ENCODE peak calls at places on chromosomes 5 and 9, in four cellular contexts. One of them, this sample, is unnamed.

GRCh38 chr9:11025775-11026174 is 413.0 kb upstream of the PTPRD start:
- DNase-seq in heart left ventricle: no peak
- DNase-seq in endodermal cell: no peak
- DNase-seq in dorsolateral prefrontal cortex: no peak
- DNase-seq in this sample: no peak

GRCh38 chr5:109853362-109853761 is 163.6 kb downstream of the MAN2A1 start:
- DNase-seq in endodermal cell: no peak
- DNase-seq in heart left ventricle: no peak
- DNase-seq in dorsolateral prefrontal cortex: no peak
- DNase-seq in this sample: no peak

GRCh38 chr5:133706732-133707430 is 94.5 kb upstream of the FSTL4 start:
- DNase-seq in dorsolateral prefrontal cortex: no peak
- DNase-seq in endodermal cell: peak; percentile 22
- DNase-seq in heart left ventricle: no peak
- DNase-seq in this sample: no peak

GRCh38 chr5:170552486-170553122 is 48.8 kb downstream of the KCNIP1 start:
- DNase-seq in heart left ventricle: peak; percentile 85
- DNase-seq in dorsolateral prefrontal cortex: peak; percentile 73
- DNase-seq in endodermal cell: peak; percentile 84
- DNase-seq in this sample: peak; percentile 26

GRCh38 chr9:82777366-82777765 is 285.6 kb downstream of the RASEF start:
- DNase-seq in dorsolateral prefrontal cortex: no peak
- DNase-seq in heart left ventricle: no peak
- DNase-seq in endodermal cell: no peak
- DNase-seq in this sample: no peak

GRCh38 chr9:128568470-128569083 is 16.2 kb downstream of the SPTAN1 start:
- DNase-seq in endodermal cell: no peak
- DNase-seq in dorsolateral prefrontal cortex: no peak
- DNase-seq in heart left ventricle: no peak
- DNase-seq in this sample: no peak

GRCh38 chr9:135990468-135991429 is 29.6 kb upstream of the UBAC1 start:
- DNase-seq in dorsolateral prefrontal cortex: no peak
- DNase-seq in heart left ventricle: no peak
- DNase-seq in endodermal cell: peak; percentile 90
- DNase-seq in this sample: no peak

GRCh38 chr5:59007460-59008063 is 424.7 kb downstream of the RAB3C start:
- DNase-seq in dorsolateral prefrontal cortex: no peak
- DNase-seq in endodermal cell: no peak
- DNase-seq in heart left ventricle: no peak
- DNase-seq in this sample: no peak

GRCh38 chr5:2780421-2781171 is 29.1 kb upstream of the IRX2 start:
- DNase-seq in endodermal cell: peak; percentile 90
- DNase-seq in dorsolateral prefrontal cortex: no peak
- DNase-seq in heart left ventricle: no peak
- DNase-seq in this sample: no peak

GRCh38 chr5:143758015-143758414 is 53.9 kb upstream of the HMHB1 start:
- DNase-seq in heart left ventricle: no peak
- DNase-seq in endodermal cell: no peak
- DNase-seq in dorsolateral prefrontal cortex: peak; percentile 47
- DNase-seq in this sample: no peak

GRCh38 chr9:18699749-18700148 is 225.8 kb downstream of the ADAMTSL1 start:
- DNase-seq in heart left ventricle: no peak
- DNase-seq in endodermal cell: no peak
- DNase-seq in dorsolateral prefrontal cortex: no peak
- DNase-seq in this sample: no peak

GRCh38 chr5:58699762-58700118 is 116.9 kb downstream of the RAB3C start:
- DNase-seq in heart left ventricle: no peak
- DNase-seq in endodermal cell: no peak
- DNase-seq in dorsolateral prefrontal cortex: no peak
- DNase-seq in this sample: no peak

GRCh38 chr5:93572773-93573626 is 8.0 kb downstream of the NR2F1-AS1 start:
- DNase-seq in dorsolateral prefrontal cortex: no peak
- DNase-seq in heart left ventricle: no peak
- DNase-seq in endodermal cell: peak; percentile 92
- DNase-seq in this sample: no peak

GRCh38 chr5:37448941-37449340 is 69.8 kb downstream of the WDR70 start:
- DNase-seq in heart left ventricle: no peak
- DNase-seq in endodermal cell: no peak
- DNase-seq in dorsolateral prefrontal cortex: no peak
- DNase-seq in this sample: no peak

GRCh38 chr9:131020862-131021261 is 11.9 kb downstream of the LAMC3 start:
- DNase-seq in dorsolateral prefrontal cortex: no peak
- DNase-seq in heart left ventricle: no peak
- DNase-seq in endodermal cell: no peak
- DNase-seq in this sample: no peak

GRCh38 chr9:133154097-133154989 is 9.4 kb downstream of the GBGT1 start:
- DNase-seq in endodermal cell: no peak
- DNase-seq in dorsolateral prefrontal cortex: no peak
- DNase-seq in heart left ventricle: peak; percentile 13
- DNase-seq in this sample: peak; percentile 48

GRCh38 chr5:90475436-90475980 is 844 bp downstream of the POLR3G start:
- DNase-seq in endodermal cell: peak; percentile 62
- DNase-seq in dorsolateral prefrontal cortex: no peak
- DNase-seq in heart left ventricle: no peak
- DNase-seq in this sample: no peak

GRCh38 chr9:14238044-14238443 is 75.9 kb downstream of the NFIB start:
- DNase-seq in heart left ventricle: no peak
- DNase-seq in dorsolateral prefrontal cortex: no peak
- DNase-seq in endodermal cell: no peak
- DNase-seq in this sample: no peak

GRCh38 chr9:21334969-21335632 is at the start of gene KLHL9:
- DNase-seq in dorsolateral prefrontal cortex: peak; percentile 89
- DNase-seq in heart left ventricle: peak; percentile 94
- DNase-seq in endodermal cell: peak; percentile 96
- DNase-seq in this sample: peak; percentile 92

GRCh38 chr5:95241155-95241554 is 43.7 kb downstream of the MCTP1 start:
- DNase-seq in endodermal cell: no peak
- DNase-seq in heart left ventricle: no peak
- DNase-seq in dorsolateral prefrontal cortex: no peak
- DNase-seq in this sample: no peak

GRCh38 chr5:115460476-115460875 is 84.1 kb downstream of the FEM1C start:
- DNase-seq in heart left ventricle: peak; percentile 80
- DNase-seq in dorsolateral prefrontal cortex: no peak
- DNase-seq in endodermal cell: no peak
- DNase-seq in this sample: no peak

GRCh38 chr5:119319890-119320289 is 35.9 kb upstream of the TNFAIP8 start:
- DNase-seq in heart left ventricle: no peak
- DNase-seq in dorsolateral prefrontal cortex: no peak
- DNase-seq in endodermal cell: no peak
- DNase-seq in this sample: no peak

GRCh38 chr9:119284118-119284517 is 85.1 kb downstream of the BRINP1 start:
- DNase-seq in dorsolateral prefrontal cortex: no peak
- DNase-seq in endodermal cell: peak; percentile 82
- DNase-seq in heart left ventricle: no peak
- DNase-seq in this sample: no peak

GRCh38 chr9:36213387-36213786 is 22.7 kb downstream of the CLTA start:
- DNase-seq in dorsolateral prefrontal cortex: no peak
- DNase-seq in heart left ventricle: no peak
- DNase-seq in endodermal cell: no peak
- DNase-seq in this sample: no peak

DNA sequence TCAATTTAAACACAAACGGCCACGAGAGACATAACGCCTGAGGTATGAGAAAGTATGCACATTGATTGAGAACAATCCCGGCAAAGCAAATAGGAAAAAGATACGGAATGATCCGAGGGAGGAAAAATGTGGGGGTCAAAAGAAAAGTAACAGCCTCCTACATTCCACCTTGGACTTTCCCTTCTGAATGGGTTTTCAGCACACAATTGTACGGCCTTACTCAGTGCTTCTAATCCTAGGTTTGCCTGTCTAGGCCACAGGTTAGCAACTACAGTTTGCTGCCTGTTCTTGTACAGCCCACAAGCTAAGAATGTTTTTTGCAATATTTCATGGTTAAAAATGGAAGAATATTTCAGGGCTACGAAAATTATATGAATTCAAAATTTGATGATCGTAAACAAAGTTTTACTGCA is 46.2 kb upstream of the RNF20 start:
- DNase-seq in dorsolateral prefrontal cortex: no peak
- DNase-seq in heart left ventricle: no peak
- DNase-seq in endodermal cell: no peak
- DNase-seq in this sample: no peak
- H3K4me3 ChIP-seq in dorsolateral prefrontal cortex: peak overlapping the region; percentile 90
- H3K4me3 ChIP-seq in heart left ventricle: peak overlapping the region; percentile 71
- H3K4me3 ChIP-seq in endodermal cell: peak overlapping the region; percentile 86
- H3K4me3 ChIP-seq in this sample: no peak overlapping the region

DNA sequence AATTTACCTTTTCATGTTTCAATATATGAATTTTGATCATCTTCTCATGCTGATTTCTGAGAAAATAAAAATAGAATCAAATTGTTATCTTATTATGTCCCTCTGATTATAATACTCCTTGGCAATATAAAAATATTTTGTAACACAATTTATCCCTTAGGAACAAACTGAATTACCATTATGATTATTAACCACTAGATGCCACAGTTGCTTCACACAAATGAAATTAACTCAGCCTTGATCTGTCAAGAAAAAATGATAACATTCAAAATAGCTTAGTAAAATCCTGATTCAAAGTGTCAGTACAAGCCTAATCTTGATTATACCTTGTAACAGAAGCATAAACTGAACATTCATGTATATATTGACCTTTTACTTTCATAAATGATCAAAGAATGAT is 4.8 kb upstream of the CHSY3 start:
- DNase-seq in dorsolateral prefrontal cortex: no peak
- DNase-seq in heart left ventricle: no peak
- DNase-seq in endodermal cell: no peak
- DNase-seq in this sample: no peak
- TF ChIP-seq CTCF in dorsolateral prefrontal cortex: peak; percentile 46
- TF ChIP-seq CTCF in heart left ventricle: peak; percentile 65
- TF ChIP-seq CTCF in endodermal cell: peak; percentile 37
- TF ChIP-seq CTCF in this sample: no peak

DNA sequence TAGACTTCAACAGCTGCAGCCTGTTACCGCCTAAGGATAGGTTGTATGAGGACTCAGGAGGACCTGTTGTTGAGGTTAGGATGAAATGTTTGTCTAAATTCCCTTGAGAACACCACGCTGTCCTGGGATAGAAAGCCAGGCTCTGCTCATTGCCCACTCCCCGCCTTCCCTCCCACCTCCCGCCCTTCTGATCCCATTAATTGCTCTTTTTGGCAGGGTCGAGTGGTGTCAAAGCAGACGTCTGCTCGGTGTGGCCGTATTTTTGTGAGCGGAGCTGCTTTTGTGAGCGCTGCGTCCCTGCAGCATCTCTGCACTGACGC is 62.3 kb downstream of the SPATA31C2 start:
- DNase-seq in endodermal cell: no peak
- DNase-seq in dorsolateral prefrontal cortex: no peak
- DNase-seq in heart left ventricle: no peak
- DNase-seq in this sample: no peak
- H3K27ac ChIP-seq in endodermal cell: peak overlapping the region; percentile 32
- H3K27ac ChIP-seq in dorsolateral prefrontal cortex: no peak overlapping the region
- H3K27ac ChIP-seq in heart left ventricle: peak overlapping the region; percentile 75
- H3K27ac ChIP-seq in this sample: peak overlapping the region; percentile 96

GRCh38 chr9:126470251-126470993 is 143.3 kb upstream of the LMX1B start:
- DNase-seq in dorsolateral prefrontal cortex: no peak
- DNase-seq in heart left ventricle: no peak
- DNase-seq in endodermal cell: no peak
- DNase-seq in this sample: no peak

GRCh38 chr9:126472931-126473330 is 140.8 kb upstream of the LMX1B start:
- DNase-seq in heart left ventricle: no peak
- DNase-seq in endodermal cell: no peak
- DNase-seq in dorsolateral prefrontal cortex: no peak
- DNase-seq in this sample: no peak

GRCh38 chr9:126468141-126468825 is 141.7 kb downstream of the MVB12B start:
- DNase-seq in dorsolateral prefrontal cortex: no peak
- DNase-seq in endodermal cell: no peak
- DNase-seq in heart left ventricle: no peak
- DNase-seq in this sample: no peak

GRCh38 chr9:126472446-126472845 is 141.3 kb upstream of the LMX1B start:
- DNase-seq in dorsolateral prefrontal cortex: no peak
- DNase-seq in heart left ventricle: no peak
- DNase-seq in endodermal cell: no peak
- DNase-seq in this sample: no peak

GRCh38 chr9:126471084-126471611 is 142.6 kb upstream of the LMX1B start:
- DNase-seq in endodermal cell: no peak
- DNase-seq in dorsolateral prefrontal cortex: no peak
- DNase-seq in heart left ventricle: peak; percentile 67
- DNase-seq in this sample: no peak
- H3K4me3 ChIP-seq in endodermal cell: no peak overlapping the region
- H3K4me3 ChIP-seq in dorsolateral prefrontal cortex: no peak overlapping the region
- H3K4me3 ChIP-seq in heart left ventricle: no peak overlapping the region
- H3K4me3 ChIP-seq in this sample: no peak overlapping the region

This sample was measured in pancreas.